ENCODE peak calls at places on chromosomes 16 and 17, in nine cellular contexts. G, M, V, T, C, P, Z, W and K are unnamed samples.

GRCh38 chr17:37791434-37791833 is 46.6 kb upstream of the HNF1B start:
- DNase-seq in Z (peak), P (peak), M (no peak), V (peak), G (no peak), W (no peak), T (no peak), C (no peak), K (no peak)

GRCh38 chr17:83080641-83081560 is 1.5 kb downstream of the METRNL start:
- DNase-seq in V (peak), M (no peak), P (no peak), C (no peak), Z (no peak), W (peak), T (no peak), G (peak), K (peak)

GRCh38 chr17:29196784-29197515 is 16.8 kb upstream of the MYO18A start:
- DNase-seq in Z (no peak), C (no peak), V (no peak), P (no peak), W (no peak), T (no peak), M (no peak), G (no peak), K (peak)

GRCh38 chr16:57500578-57501111 is 14.4 kb upstream of the DOK4 start:
- DNase-seq in V (no peak), G (no peak), W (no peak), M (no peak), T (no peak), P (peak), Z (no peak), C (no peak), K (no peak)

GRCh38 chr17:60128171-60128859 is 21.5 kb upstream of the CA4 start:
- DNase-seq in Z (no peak), C (no peak), M (peak), G (no peak), P (no peak), T (no peak), V (no peak), W (no peak), K (peak)

GRCh38 chr17:39639566-39640458 is 2.9 kb downstream of the STARD3 start:
- DNase-seq in G (no peak), P (no peak), M (no peak), W (no peak), V (no peak), T (no peak), C (no peak), Z (no peak), K (no peak)

GRCh38 chr17:73819440-73820395 is 175.5 kb upstream of the SDK2 start:
- DNase-seq in P (no peak), V (no peak), W (no peak), T (no peak), Z (no peak), M (no peak), G (no peak), C (no peak), K (no peak)

GRCh38 chr16:87017388-87018012 is 299.7 kb downstream of the C16orf95 start:
- DNase-seq in M (no peak), V (no peak), Z (peak), T (no peak), C (peak), P (no peak), W (no peak), G (no peak), K (peak)

GRCh38 chr16:8229011-8229520 is 361.2 kb downstream of the TMEM114 start:
- DNase-seq in P (no peak), T (no peak), Z (no peak), M (no peak), G (no peak), V (no peak), W (no peak), C (no peak), K (no peak)

GRCh38 chr16:69904495-69905170 is 46.5 kb upstream of the CLEC18A start:
- DNase-seq in W (no peak), V (peak), P (no peak), C (no peak), G (no peak), Z (no peak), M (no peak), T (no peak), K (no peak)

GRCh38 chr17:42347198-42347597 is 41.0 kb downstream of the STAT3 start:
- DNase-seq in C (peak), M (no peak), W (peak), Z (no peak), G (peak), T (no peak), P (no peak), V (peak), K (no peak)

GRCh38 chr16:52050418-52050817 is 496.5 kb downstream of the TOX3 start:
- DNase-seq in M (no peak), V (no peak), P (no peak), W (no peak), Z (no peak), T (no peak), G (no peak), C (no peak), K (no peak)

GRCh38 chr16:12500771-12501170 is 302.9 kb downstream of the CPPED1 start:
- DNase-seq in P (no peak), W (peak), Z (no peak), T (no peak), M (no peak), G (no peak), V (peak), C (no peak), K (no peak)

GRCh38 chr16:55435387-55435786 is 43.6 kb upstream of the MMP2 start:
- DNase-seq in M (no peak), C (no peak), T (no peak), G (no peak), P (no peak), V (no peak), Z (no peak), W (no peak), K (no peak)

GRCh38 chr17:18148586-18148985 is 35.0 kb upstream of the ALKBH5 start:
- DNase-seq in C (no peak), W (no peak), G (no peak), M (no peak), V (no peak), P (no peak), Z (no peak), T (no peak), K (no peak)

GRCh38 chr17:64741038-64741641 is 79.0 kb upstream of the SMURF2 start:
- DNase-seq in V (no peak), T (no peak), C (no peak), M (no peak), Z (no peak), W (peak), G (no peak), P (no peak), K (no peak)

GRCh38 chr17:65959630-65960029 is 232.3 kb downstream of the CEP112 start:
- DNase-seq in P (no peak), Z (no peak), G (no peak), C (no peak), V (no peak), M (no peak), T (no peak), W (no peak), K (no peak)

GRCh38 chr16:180101-180920 is at the start of gene HBQ1:
- DNase-seq in V (no peak), C (no peak), M (no peak), P (no peak), T (no peak), W (no peak), G (peak), Z (peak), K (no peak)

GRCh38 chr16:74451951-74452758 is 30.9 kb upstream of the CLEC18B start:
- DNase-seq in V (no peak), Z (no peak), C (no peak), G (no peak), P (no peak), M (no peak), W (peak), T (no peak), K (no peak)

GRCh38 chr17:66661411-66661843 is 173.5 kb upstream of the CACNG5 start:
- DNase-seq in M (no peak), W (peak), P (no peak), Z (peak), G (no peak), C (peak), V (no peak), T (no peak), K (no peak)

GRCh38 chr17:65022751-65023421 is 33.7 kb downstream of the GNA13 start:
- DNase-seq in W (no peak), V (no peak), M (no peak), T (no peak), G (no peak), P (no peak), C (peak), Z (peak), K (no peak)

GRCh38 chr17:42246515-42246914 is 29.7 kb downstream of the STAT5B start:
- DNase-seq in P (peak), C (no peak), Z (no peak), T (no peak), V (no peak), M (no peak), W (no peak), G (peak), K (no peak)

GRCh38 chr16:57341441-57342303 is 16.9 kb upstream of the CCL22 start:
- DNase-seq in W (no peak), Z (no peak), G (no peak), T (no peak), V (peak), P (no peak), C (no peak), M (peak), K (no peak)

GRCh38 chr16:57262841-57263584 is 18.0 kb downstream of the ARL2BP start:
- DNase-seq in G (no peak), P (peak), C (no peak), T (no peak), Z (no peak), W (no peak), M (peak), V (no peak), K (peak)

GRCh38 chr16:17467923-17468540 is 2.7 kb downstream of the XYLT1 start:
- DNase-seq in P (peak), M (peak), V (peak), Z (peak), W (peak), T (peak), C (no peak), G (peak), K (peak)

GRCh38 chr17:74945543-74945942 is 9.8 kb downstream of the OTOP3 start:
- DNase-seq in M (no peak), W (no peak), V (no peak), Z (no peak), C (no peak), T (no peak), G (no peak), P (no peak), K (no peak)

GRCh38 chr16:68517606-68518161 is 21.4 kb upstream of the ZFP90 start:
- DNase-seq in G (no peak), Z (no peak), W (no peak), M (no peak), P (no peak), V (no peak), T (no peak), C (no peak), K (peak)

GRCh38 chr16:57823836-57824235 is 21.5 kb upstream of the KIFC3 start:
- DNase-seq in G (no peak), T (no peak), M (peak), V (no peak), C (no peak), W (no peak), Z (no peak), P (no peak), K (no peak)

GRCh38 chr16:1502092-1503004 is 9.2 kb downstream of the TELO2 start:
- DNase-seq in W (no peak), V (no peak), P (no peak), C (no peak), Z (no peak), T (no peak), G (no peak), M (no peak), K (no peak)

GRCh38 chr16:68999114-68999513 is 106.3 kb upstream of the HAS3 start:
- DNase-seq in W (no peak), V (no peak), T (no peak), G (no peak), P (no peak), M (no peak), C (no peak), Z (no peak), K (no peak)

GRCh38 chr16:89522287-89522686 is 14.1 kb downstream of the SPG7 start:
- DNase-seq in P (no peak), G (no peak), Z (no peak), T (no peak), V (no peak), W (no peak), M (no peak), C (no peak), K (no peak)

GRCh38 chr17:55845385-55845784 is 94.5 kb downstream of the PCTP start:
- DNase-seq in P (peak), V (peak), M (no peak), Z (peak), T (peak), W (peak), C (no peak), G (peak), K (peak)

GRCh38 chr16:8522757-8523156 is 67.6 kb downstream of the TMEM114 start:
- DNase-seq in Z (no peak), W (no peak), G (no peak), V (no peak), T (no peak), P (no peak), M (no peak), C (no peak), K (no peak)

GRCh38 chr17:58387834-58388233 is 29.5 kb downstream of the RNF43 start:
- DNase-seq in T (no peak), V (peak), P (no peak), G (no peak), M (no peak), Z (no peak), W (no peak), C (peak), K (no peak)

GRCh38 chr16:30958164-30959083 is 870 bp downstream of the SETD1A start:
- DNase-seq in G (peak), P (peak), Z (peak), V (peak), C (peak), T (no peak), M (no peak), W (peak), K (peak)

GRCh38 chr16:89149386-89149785 is 22.2 kb upstream of the CDH15 start:
- DNase-seq in W (no peak), V (no peak), C (no peak), Z (no peak), P (no peak), M (no peak), T (no peak), G (no peak), K (no peak)

DNA sequence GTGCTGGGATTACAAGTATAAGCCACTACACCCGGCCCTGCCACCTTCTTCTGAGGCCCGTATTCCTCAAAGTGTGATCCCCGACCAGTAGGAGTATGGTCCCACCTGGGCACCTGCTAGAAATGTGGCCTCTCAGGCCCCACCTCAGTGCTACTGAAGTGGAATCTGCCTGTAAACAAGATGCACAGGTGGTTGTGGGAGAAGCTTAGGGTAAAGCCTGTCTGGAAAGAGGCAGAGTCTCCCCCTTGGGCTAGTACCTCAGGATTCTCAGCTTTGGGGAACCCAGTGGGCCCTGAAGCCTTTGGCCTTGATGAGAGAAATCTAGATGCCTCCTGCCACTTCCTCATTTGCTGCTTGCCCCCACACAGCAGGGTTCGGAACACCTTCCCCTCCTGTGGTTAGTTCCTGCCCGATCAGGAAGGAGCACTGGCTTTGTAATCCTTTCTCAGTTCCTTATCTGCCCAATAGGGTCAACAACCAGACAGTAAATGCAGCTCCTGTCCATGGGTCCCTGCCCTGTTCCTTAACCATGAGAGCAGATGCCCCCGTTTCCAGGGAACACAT is 25.2 kb downstream of the TK2 start:
- DNase-seq in M (no peak), V (peak), G (no peak), C (no peak), W (no peak), Z (no peak), P (no peak), T (no peak), K (peak)
- H3K27ac ChIP-seq in M (peak), V (peak), G (no peak), C (no peak), W (peak), Z (no peak), P (peak), T (peak), K (peak)

GRCh38 chr17:3735515-3735914 is 11.8 kb downstream of the HASPIN start:
- DNase-seq in M (no peak), C (no peak), V (no peak), W (no peak), T (no peak), G (no peak), Z (no peak), P (no peak), K (no peak)

GRCh38 chr17:3740611-3741073 is 16.9 kb downstream of the HASPIN start:
- DNase-seq in M (no peak), V (peak), G (no peak), W (no peak), T (no peak), C (no peak), Z (no peak), P (no peak), K (no peak)

GRCh38 chr17:3744032-3744431 is 20.3 kb downstream of the HASPIN start:
- DNase-seq in Z (no peak), W (no peak), V (no peak), C (no peak), M (no peak), T (no peak), P (no peak), G (no peak), K (no peak)

GRCh38 chr17:3739422-3740124 is 15.9 kb downstream of the HASPIN start:
- DNase-seq in V (no peak), P (no peak), W (no peak), T (no peak), C (no peak), G (no peak), M (no peak), Z (no peak), K (no peak)

DNA sequence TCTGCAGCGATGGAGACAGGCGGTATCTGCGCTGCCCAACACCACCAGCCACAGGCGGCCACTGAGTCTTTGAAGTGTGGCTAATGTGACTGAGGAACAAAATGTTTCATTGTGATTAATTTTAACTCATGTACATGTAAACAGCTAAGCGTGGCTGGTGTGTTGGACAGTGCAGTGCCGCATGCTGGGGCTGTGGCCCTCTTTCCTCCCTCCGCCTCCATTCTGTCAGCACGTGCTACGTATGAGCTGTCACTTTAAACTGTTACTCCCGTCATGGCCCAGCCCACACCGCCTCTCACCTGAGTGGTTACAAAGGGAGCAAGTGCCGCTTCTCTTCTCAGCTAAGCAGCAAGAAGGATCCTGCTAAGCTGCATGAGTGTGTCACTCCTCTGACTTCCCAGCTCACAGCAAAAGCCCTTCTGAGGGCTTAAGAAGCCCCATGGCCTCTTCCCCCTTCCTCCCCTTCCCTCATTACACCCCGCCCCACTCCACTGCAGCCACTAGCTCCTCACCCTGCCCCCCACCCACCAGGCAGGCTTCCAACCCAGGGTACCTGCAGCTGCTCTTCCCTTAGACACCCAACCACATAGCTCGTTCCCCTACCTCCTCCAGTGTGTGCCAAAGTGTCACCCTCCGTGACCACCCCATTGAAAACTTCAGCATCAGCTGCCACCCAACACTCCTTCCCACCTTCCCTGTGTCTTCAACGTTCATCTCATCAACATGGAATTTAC is 15.0 kb downstream of the HASPIN start:
- DNase-seq in P (peak), G (no peak), Z (no peak), C (no peak), T (no peak), V (peak), W (no peak), M (no peak), K (no peak)
- H3K4me3 ChIP-seq in P (no peak), G (no peak), Z (no peak), C (no peak), T (no peak), V (no peak), W (no peak), M (peak), K (no peak)

GRCh38 chr17:81871387-81872120 is 417 bp upstream of the ARHGDIA start:
- DNase-seq in C (peak), P (peak), G (peak), T (peak), V (peak), M (peak), Z (peak), W (peak), K (peak)

GRCh38 chr17:81869221-81870154 is 1.6 kb downstream of the ARHGDIA start:
- DNase-seq in C (no peak), Z (peak), V (peak), M (no peak), T (no peak), W (no peak), G (peak), P (peak), K (peak)

GRCh38 chr17:81868674-81869220 is 2.4 kb downstream of the ARHGDIA start:
- DNase-seq in V (peak), W (peak), Z (peak), M (no peak), C (peak), T (no peak), G (peak), P (no peak), K (peak)

GRCh38 chr17:81870978-81871386 is at the start of gene ARHGDIA:
- DNase-seq in P (no peak), T (no peak), Z (no peak), M (no peak), V (no peak), W (no peak), G (no peak), C (no peak), K (no peak)

DNA sequence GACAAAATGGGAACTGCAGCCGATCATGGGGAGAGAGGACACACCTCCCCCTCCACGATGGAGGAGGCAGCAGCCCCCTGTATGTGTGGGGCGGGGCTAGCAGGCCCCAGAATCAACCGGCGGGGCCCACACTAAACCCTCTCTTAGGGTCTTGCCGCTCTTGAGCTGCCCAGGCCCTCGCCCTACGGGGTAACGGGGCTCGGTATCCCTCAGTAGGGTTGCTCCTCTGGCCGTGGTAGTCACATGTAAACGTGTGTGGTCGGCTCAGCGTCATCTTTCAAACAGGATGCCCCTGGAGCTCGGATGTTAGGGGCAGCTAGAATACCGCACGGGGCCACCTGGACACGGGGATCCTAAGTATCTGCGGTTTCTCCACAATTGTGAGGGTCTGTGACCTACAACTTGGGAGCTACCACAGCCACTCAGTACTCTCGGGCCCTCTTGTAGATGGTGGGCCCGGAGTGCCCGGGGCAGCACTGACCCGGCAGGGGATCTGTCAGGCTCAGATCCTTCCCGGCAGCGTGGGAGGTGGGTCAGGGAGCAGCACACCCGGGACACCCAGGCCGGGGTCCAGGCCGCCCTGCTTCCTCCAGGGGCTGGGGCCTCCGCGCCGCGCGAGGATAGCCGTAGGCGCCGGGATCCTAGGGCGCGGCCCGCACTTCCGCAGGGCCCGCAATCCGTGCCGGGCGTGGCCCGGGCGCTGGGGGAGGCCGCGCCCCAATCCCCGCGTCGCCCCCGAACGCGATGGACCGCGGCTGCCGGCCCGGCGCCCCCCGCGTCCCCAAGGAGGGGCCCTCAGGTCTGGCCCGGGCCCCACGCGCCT is 771 bp downstream of the ARHGDIA start:
- DNase-seq in Z (no peak), T (no peak), P (peak), C (no peak), V (peak), W (peak), M (no peak), G (peak), K (peak)
- TF ChIP-seq POLR2A in Z (peak), T (no peak), P (no peak), C (no peak), V (peak), W (no peak), M (no peak), G (no peak), K (no peak)

GRCh38 chr17:62615503-62615902 is 12.0 kb upstream of the MRC2 start:
- DNase-seq in V (no peak), T (no peak), M (no peak), P (no peak), C (no peak), W (no peak), Z (no peak), G (no peak), K (no peak)
- H3K27ac ChIP-seq in V (no peak), T (no peak), M (no peak), P (no peak), C (no peak), W (no peak), Z (no peak), G (no peak), K (no peak)

GRCh38 chr17:77473615-77474226 is 333.0 kb downstream of the SEC14L1 start:
- DNase-seq in T (no peak), Z (no peak), C (peak), M (no peak), V (no peak), W (no peak), G (no peak), P (no peak), K (no peak)
- H3K4me3 ChIP-seq in T (no peak), Z (no peak), C (no peak), M (no peak), V (no peak), W (no peak), G (no peak), P (no peak), K (no peak)